ENCODE peak calls at places on chromosomes 1 and 21, in four cellular contexts. One of them, this sample, is unnamed.

GRCh38 chr1:226691257-226691656 is 47.8 kb downstream of the ITPKB start:
- DNase-seq in SK-N-SH: no peak
- DNase-seq in GM12878: no peak
- DNase-seq in HCT116: no peak
- DNase-seq in this sample: no peak

GRCh38 chr21:39647476-39647875 is 34.7 kb downstream of the B3GALT5 start:
- DNase-seq in GM12878: no peak
- DNase-seq in HCT116: no peak
- DNase-seq in SK-N-SH: no peak
- DNase-seq in this sample: no peak

GRCh38 chr1:12001249-12001917 is 17.9 kb upstream of the MIIP start:
- DNase-seq in SK-N-SH: peak
- DNase-seq in GM12878: no peak
- DNase-seq in HCT116: peak
- DNase-seq in this sample: peak

GRCh38 chr1:5951846-5952410 is 40.3 kb downstream of the NPHP4 start:
- DNase-seq in SK-N-SH: no peak
- DNase-seq in HCT116: no peak
- DNase-seq in GM12878: no peak
- DNase-seq in this sample: no peak

GRCh38 chr1:93603106-93603505 is 78.5 kb downstream of the BCAR3 start:
- DNase-seq in HCT116: no peak
- DNase-seq in SK-N-SH: no peak
- DNase-seq in GM12878: no peak
- DNase-seq in this sample: no peak

GRCh38 chr1:66380452-66381212 is 153.3 kb upstream of the SGIP1 start:
- DNase-seq in GM12878: peak
- DNase-seq in HCT116: no peak
- DNase-seq in SK-N-SH: no peak
- DNase-seq in this sample: no peak

GRCh38 chr1:49171941-49172593 is 395.4 kb upstream of the BEND5 start:
- DNase-seq in GM12878: no peak
- DNase-seq in HCT116: no peak
- DNase-seq in SK-N-SH: no peak
- DNase-seq in this sample: no peak

GRCh38 chr1:203199481-203200058 is 13.1 kb upstream of the CHI3L1 start:
- DNase-seq in SK-N-SH: no peak
- DNase-seq in GM12878: no peak
- DNase-seq in HCT116: no peak
- DNase-seq in this sample: no peak

GRCh38 chr1:222555992-222556615 is 8.2 kb upstream of the HHIPL2 start:
- DNase-seq in HCT116: no peak
- DNase-seq in SK-N-SH: no peak
- DNase-seq in GM12878: no peak
- DNase-seq in this sample: no peak

GRCh38 chr1:205907794-205908193 is 35.5 kb downstream of the SLC26A9 start:
- DNase-seq in SK-N-SH: peak
- DNase-seq in GM12878: no peak
- DNase-seq in HCT116: peak
- DNase-seq in this sample: no peak

GRCh38 chr21:37257526-37257966 is 9.6 kb downstream of the VPS26C start:
- DNase-seq in SK-N-SH: peak
- DNase-seq in GM12878: no peak
- DNase-seq in HCT116: no peak
- DNase-seq in this sample: peak

GRCh38 chr1:102861247-102861646 is 247.1 kb downstream of the COL11A1 start:
- DNase-seq in GM12878: no peak
- DNase-seq in SK-N-SH: no peak
- DNase-seq in HCT116: no peak
- DNase-seq in this sample: no peak

GRCh38 chr1:213676741-213677140 is 311.0 kb upstream of the PROX1 start:
- DNase-seq in SK-N-SH: no peak
- DNase-seq in GM12878: no peak
- DNase-seq in HCT116: no peak
- DNase-seq in this sample: no peak

GRCh38 chr21:44742418-44743153 is 31.2 kb upstream of the TSPEAR start:
- DNase-seq in HCT116: no peak
- DNase-seq in SK-N-SH: no peak
- DNase-seq in GM12878: no peak
- DNase-seq in this sample: peak

GRCh38 chr1:153192697-153193096 is 10.5 kb upstream of the LELP1 start:
- DNase-seq in GM12878: no peak
- DNase-seq in SK-N-SH: no peak
- DNase-seq in HCT116: peak
- DNase-seq in this sample: peak

GRCh38 chr1:46611691-46612221 is 4.9 kb downstream of the MOB3C start:
- DNase-seq in HCT116: no peak
- DNase-seq in SK-N-SH: peak
- DNase-seq in GM12878: no peak
- DNase-seq in this sample: no peak

GRCh38 chr1:246004281-246004680 is 502.8 kb downstream of the SMYD3 start:
- DNase-seq in SK-N-SH: no peak
- DNase-seq in HCT116: no peak
- DNase-seq in GM12878: no peak
- DNase-seq in this sample: no peak

GRCh38 chr1:203039609-203040517 is 13.6 kb downstream of the PPFIA4 start:
- DNase-seq in GM12878: no peak
- DNase-seq in SK-N-SH: no peak
- DNase-seq in HCT116: no peak
- DNase-seq in this sample: no peak

GRCh38 chr1:9690440-9691107 is 39.0 kb downstream of the PIK3CD start:
- DNase-seq in SK-N-SH: no peak
- DNase-seq in HCT116: no peak
- DNase-seq in GM12878: no peak
- DNase-seq in this sample: no peak

GRCh38 chr1:213564215-213564659 is 423.5 kb upstream of the PROX1 start:
- DNase-seq in GM12878: no peak
- DNase-seq in SK-N-SH: no peak
- DNase-seq in HCT116: peak
- DNase-seq in this sample: peak

GRCh38 chr1:44034976-44035716 is 3.9 kb upstream of the SLC6A9 start:
- DNase-seq in GM12878: no peak
- DNase-seq in SK-N-SH: peak
- DNase-seq in HCT116: no peak
- DNase-seq in this sample: no peak

GRCh38 chr1:44035726-44036408 is 4.6 kb upstream of the SLC6A9 start:
- DNase-seq in SK-N-SH: peak
- DNase-seq in HCT116: no peak
- DNase-seq in GM12878: no peak
- DNase-seq in this sample: no peak

GRCh38 chr1:44033041-44033575 is 1.8 kb upstream of the SLC6A9 start:
- DNase-seq in HCT116: no peak
- DNase-seq in SK-N-SH: no peak
- DNase-seq in GM12878: no peak
- DNase-seq in this sample: no peak

GRCh38 chr1:44033756-44034155 is 2.5 kb upstream of the SLC6A9 start:
- DNase-seq in SK-N-SH: peak
- DNase-seq in HCT116: no peak
- DNase-seq in GM12878: no peak
- DNase-seq in this sample: no peak

DNA sequence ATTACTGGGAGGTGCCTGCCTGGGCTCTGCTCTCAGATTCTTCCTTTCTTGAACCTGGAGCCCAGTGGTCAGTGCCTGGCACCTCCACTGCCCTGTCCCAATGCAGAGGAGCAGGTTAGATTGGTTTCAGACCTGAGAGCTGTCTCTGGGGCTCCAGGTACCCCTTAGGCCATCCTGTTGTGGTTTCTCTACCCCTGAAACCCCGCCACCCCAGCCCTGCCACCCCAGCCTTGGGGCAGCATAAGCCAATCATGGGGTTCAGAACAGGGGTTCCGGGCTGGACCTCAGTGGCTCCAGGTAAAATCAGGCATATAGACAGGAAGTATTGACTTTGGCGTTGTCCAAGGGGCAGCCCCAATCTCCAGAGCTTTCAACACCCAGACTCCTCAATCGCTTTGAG is 3.2 kb upstream of the SLC6A9 start:
- DNase-seq in HCT116: no peak
- DNase-seq in SK-N-SH: no peak
- DNase-seq in GM12878: no peak
- DNase-seq in this sample: no peak
- TF ChIP-seq JUND in HCT116: no peak
- TF ChIP-seq JUND in SK-N-SH: no peak
- TF ChIP-seq JUND in GM12878: no peak
- TF ChIP-seq JUND in this sample: no peak

GRCh38 chr1:67578397-67579020 is 106.5 kb upstream of the GADD45A start:
- DNase-seq in GM12878: no peak
- DNase-seq in HCT116: no peak
- DNase-seq in SK-N-SH: no peak
- DNase-seq in this sample: peak
- TF ChIP-seq JUND in GM12878: no peak
- TF ChIP-seq JUND in HCT116: no peak
- TF ChIP-seq JUND in SK-N-SH: no peak
- TF ChIP-seq JUND in this sample: no peak

DNA sequence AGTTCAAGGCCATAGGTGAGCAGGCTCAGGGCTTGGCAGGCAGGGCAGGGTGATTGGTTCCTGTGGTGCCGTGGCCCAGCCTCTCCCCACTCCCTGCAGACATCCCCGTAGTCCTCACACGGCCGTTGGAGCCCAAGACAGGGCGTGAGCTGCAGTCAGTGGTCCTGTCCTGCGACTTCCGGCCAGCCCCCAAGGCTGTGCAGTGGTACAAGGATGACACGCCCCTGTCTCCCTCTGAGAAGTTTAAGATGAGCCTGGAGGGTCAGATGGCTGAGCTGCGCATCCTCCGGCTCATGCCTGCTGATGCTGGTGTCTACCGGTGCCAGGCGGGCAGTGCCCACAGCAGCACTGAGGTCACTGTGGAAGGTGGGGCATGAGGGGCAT is 71.9 kb downstream of the OBSCN start:
- DNase-seq in GM12878: no peak
- DNase-seq in HCT116: no peak
- DNase-seq in SK-N-SH: no peak
- DNase-seq in this sample: no peak
- TF ChIP-seq JUND in GM12878: no peak
- TF ChIP-seq JUND in HCT116: no peak
- TF ChIP-seq JUND in SK-N-SH: no peak
- TF ChIP-seq JUND in this sample: no peak

GRCh38 chr1:3470650-3471355 is 16.3 kb downstream of the ARHGEF16 start:
- DNase-seq in HCT116: no peak
- DNase-seq in SK-N-SH: no peak
- DNase-seq in GM12878: no peak
- DNase-seq in this sample: no peak
- TF ChIP-seq JUND in HCT116: no peak
- TF ChIP-seq JUND in SK-N-SH: no peak
- TF ChIP-seq JUND in GM12878: no peak
- TF ChIP-seq JUND in this sample: no peak

DNA sequence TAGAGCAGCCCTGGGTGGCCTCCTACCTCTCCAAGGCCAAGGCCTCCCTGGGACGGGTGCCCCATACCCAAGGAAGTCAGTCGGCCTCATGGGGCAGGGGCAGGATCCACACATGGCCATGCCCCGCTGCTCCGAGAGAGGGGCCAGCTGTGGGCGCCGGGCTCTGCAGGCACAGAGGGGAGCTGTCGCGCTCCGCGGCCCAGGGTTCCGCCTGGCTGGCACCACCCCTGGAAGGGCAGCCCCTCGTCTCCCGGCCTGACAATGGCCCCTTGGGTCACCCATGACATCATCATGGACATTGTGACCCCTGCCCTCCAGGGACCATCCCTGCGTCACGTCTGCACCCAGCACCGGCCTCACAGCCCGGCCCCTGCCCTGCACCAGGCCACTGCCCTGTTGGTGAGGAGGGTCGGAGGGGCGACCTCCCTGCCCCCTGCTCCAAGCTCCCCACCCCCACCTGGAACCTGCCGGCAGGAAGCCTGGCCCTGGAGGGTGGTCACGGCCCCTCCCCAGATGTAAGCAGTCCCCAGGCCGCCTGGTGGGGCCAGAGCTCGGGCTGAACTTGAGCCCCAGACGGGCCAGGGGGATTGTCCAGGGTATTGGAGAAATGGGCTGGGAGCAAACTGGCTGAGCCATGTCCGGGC is 5.8 kb downstream of the TTLL10 start:
- DNase-seq in SK-N-SH: peak
- DNase-seq in HCT116: no peak
- DNase-seq in GM12878: no peak
- DNase-seq in this sample: no peak
- TF ChIP-seq JUND in SK-N-SH: no peak
- TF ChIP-seq JUND in HCT116: no peak
- TF ChIP-seq JUND in GM12878: no peak
- TF ChIP-seq JUND in this sample: no peak

GRCh38 chr1:156480411-156481192 is 20.0 kb downstream of the MEF2D start:
- DNase-seq in GM12878: no peak
- DNase-seq in HCT116: no peak
- DNase-seq in SK-N-SH: peak
- DNase-seq in this sample: no peak
- TF ChIP-seq JUND in GM12878: no peak
- TF ChIP-seq JUND in HCT116: no peak
- TF ChIP-seq JUND in SK-N-SH: no peak
- TF ChIP-seq JUND in this sample: no peak

DNA sequence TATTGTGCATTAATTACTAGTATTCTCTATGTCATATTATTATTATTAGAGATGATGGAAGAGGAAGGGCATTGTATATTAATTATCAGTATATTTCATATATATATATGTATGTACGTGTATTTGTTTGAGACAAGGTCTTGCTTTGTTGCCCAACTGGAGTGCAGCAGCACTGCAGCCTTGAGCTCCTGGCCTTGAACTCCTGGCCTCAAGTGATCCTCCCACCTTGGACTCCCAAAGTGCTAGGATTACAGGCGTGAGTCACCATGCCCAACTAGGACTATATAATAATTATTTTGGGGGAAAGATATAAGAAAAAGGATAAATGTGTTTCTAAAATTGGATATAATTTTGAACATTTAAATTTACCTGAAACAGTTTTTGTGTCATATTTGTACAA is 63.2 kb upstream of the USP24 start:
- DNase-seq in GM12878: no peak
- DNase-seq in SK-N-SH: no peak
- DNase-seq in HCT116: no peak
- DNase-seq in this sample: no peak
- TF ChIP-seq JUND in GM12878: no peak
- TF ChIP-seq JUND in SK-N-SH: no peak
- TF ChIP-seq JUND in HCT116: no peak
- TF ChIP-seq JUND in this sample: no peak

GRCh38 chr1:119674835-119675289 is 26.8 kb upstream of the ZNF697 start:
- DNase-seq in HCT116: peak
- DNase-seq in SK-N-SH: no peak
- DNase-seq in GM12878: no peak
- DNase-seq in this sample: no peak
- TF ChIP-seq JUND in HCT116: no peak
- TF ChIP-seq JUND in SK-N-SH: no peak
- TF ChIP-seq JUND in GM12878: no peak
- TF ChIP-seq JUND in this sample: no peak